ENCODE peak calls at places on chromosomes 16 and 17, in five cellular contexts. One of them, this sample, is unnamed.

GRCh38 chr16:21037736-21038135 is 112.9 kb downstream of the DNAH3 start:
- DNase-seq in GM12878: no peak
- DNase-seq in H9: no peak
- DNase-seq in OCI-LY7: no peak
- DNase-seq in upper lobe of right lung: no peak
- DNase-seq in this sample: no peak

GRCh38 chr17:83180996-83181481 is 101.6 kb downstream of the METRNL start:
- DNase-seq in GM12878: no peak
- DNase-seq in H9: peak
- DNase-seq in OCI-LY7: peak
- DNase-seq in upper lobe of right lung: no peak
- DNase-seq in this sample: no peak

GRCh38 chr16:65122974-65123845 is 1.3 kb upstream of the CDH11 start:
- DNase-seq in GM12878: no peak
- DNase-seq in H9: peak
- DNase-seq in OCI-LY7: no peak
- DNase-seq in upper lobe of right lung: peak
- DNase-seq in this sample: no peak

GRCh38 chr17:56867948-56868376 is 34.0 kb downstream of the DGKE start:
- DNase-seq in GM12878: no peak
- DNase-seq in H9: no peak
- DNase-seq in OCI-LY7: no peak
- DNase-seq in upper lobe of right lung: no peak
- DNase-seq in this sample: no peak

GRCh38 chr17:78351449-78352006 is 8.3 kb downstream of the SOCS3 start:
- DNase-seq in GM12878: no peak
- DNase-seq in H9: peak
- DNase-seq in OCI-LY7: no peak
- DNase-seq in upper lobe of right lung: peak
- DNase-seq in this sample: no peak

GRCh38 chr16:72788269-72788809 is 259.6 kb downstream of the ZFHX3 start:
- DNase-seq in GM12878: no peak
- DNase-seq in H9: no peak
- DNase-seq in OCI-LY7: no peak
- DNase-seq in upper lobe of right lung: peak
- DNase-seq in this sample: no peak

GRCh38 chr16:17998550-17998949 is 338.0 kb downstream of the NPIPA8 start:
- DNase-seq in GM12878: no peak
- DNase-seq in H9: no peak
- DNase-seq in OCI-LY7: no peak
- DNase-seq in upper lobe of right lung: no peak
- DNase-seq in this sample: no peak

GRCh38 chr17:76142044-76143041 is 1.3 kb upstream of the FOXJ1 start:
- DNase-seq in GM12878: no peak
- DNase-seq in H9: peak
- DNase-seq in OCI-LY7: no peak
- DNase-seq in upper lobe of right lung: peak
- DNase-seq in this sample: no peak

GRCh38 chr17:21042434-21043295 is at the start of gene USP22:
- DNase-seq in GM12878: no peak
- DNase-seq in H9: peak
- DNase-seq in OCI-LY7: peak
- DNase-seq in upper lobe of right lung: no peak
- DNase-seq in this sample: no peak

GRCh38 chr16:2037115-2037514 is 10.4 kb downstream of the NHERF2 start:
- DNase-seq in GM12878: no peak
- DNase-seq in H9: no peak
- DNase-seq in OCI-LY7: no peak
- DNase-seq in upper lobe of right lung: no peak
- DNase-seq in this sample: no peak

GRCh38 chr17:80219013-80219776 is 938 bp downstream of the SGSH start:
- DNase-seq in GM12878: peak
- DNase-seq in H9: peak
- DNase-seq in OCI-LY7: peak
- DNase-seq in upper lobe of right lung: peak
- DNase-seq in this sample: peak

GRCh38 chr16:66427871-66428681 is 981 bp downstream of the BEAN1 start:
- DNase-seq in GM12878: no peak
- DNase-seq in H9: no peak
- DNase-seq in OCI-LY7: no peak
- DNase-seq in upper lobe of right lung: no peak
- DNase-seq in this sample: no peak

GRCh38 chr17:57662644-57663308 is 82.3 kb downstream of the CCDC182 start:
- DNase-seq in GM12878: no peak
- DNase-seq in H9: peak
- DNase-seq in OCI-LY7: no peak
- DNase-seq in upper lobe of right lung: peak
- DNase-seq in this sample: peak

GRCh38 chr16:9092963-9093477 is 1.6 kb downstream of the HAPSTR1 start:
- DNase-seq in GM12878: no peak
- DNase-seq in H9: no peak
- DNase-seq in OCI-LY7: peak
- DNase-seq in upper lobe of right lung: peak
- DNase-seq in this sample: peak

GRCh38 chr17:17506181-17506741 is 10.1 kb upstream of the RASD1 start:
- DNase-seq in GM12878: no peak
- DNase-seq in H9: no peak
- DNase-seq in OCI-LY7: no peak
- DNase-seq in upper lobe of right lung: peak
- DNase-seq in this sample: no peak

GRCh38 chr16:842061-842476 is 41.5 kb upstream of the GNG13 start:
- DNase-seq in GM12878: no peak
- DNase-seq in H9: no peak
- DNase-seq in OCI-LY7: no peak
- DNase-seq in upper lobe of right lung: no peak
- DNase-seq in this sample: no peak

GRCh38 chr16:23597003-23597756 is 1.1 kb upstream of the NDUFAB1 start:
- DNase-seq in GM12878: no peak
- DNase-seq in H9: peak
- DNase-seq in OCI-LY7: peak
- DNase-seq in upper lobe of right lung: no peak
- DNase-seq in this sample: no peak

GRCh38 chr16:12318661-12319463 is 342.3 kb downstream of the SNX29 start:
- DNase-seq in GM12878: no peak
- DNase-seq in H9: no peak
- DNase-seq in OCI-LY7: no peak
- DNase-seq in upper lobe of right lung: no peak
- DNase-seq in this sample: no peak

GRCh38 chr17:83061586-83061985 is 17.8 kb upstream of the METRNL start:
- DNase-seq in GM12878: no peak
- DNase-seq in H9: no peak
- DNase-seq in OCI-LY7: no peak
- DNase-seq in upper lobe of right lung: no peak
- DNase-seq in this sample: no peak

GRCh38 chr16:27369806-27370205 is 32.2 kb upstream of the IL21R start:
- DNase-seq in GM12878: no peak
- DNase-seq in H9: no peak
- DNase-seq in OCI-LY7: no peak
- DNase-seq in upper lobe of right lung: peak
- DNase-seq in this sample: no peak

GRCh38 chr17:1082579-1082978 is 85.7 kb downstream of the TIMM22 start:
- DNase-seq in GM12878: no peak
- DNase-seq in H9: no peak
- DNase-seq in OCI-LY7: no peak
- DNase-seq in upper lobe of right lung: no peak
- DNase-seq in this sample: no peak

GRCh38 chr16:31464348-31464769 is 5.1 kb downstream of the ARMC5 start:
- DNase-seq in GM12878: no peak
- DNase-seq in H9: no peak
- DNase-seq in OCI-LY7: no peak
- DNase-seq in upper lobe of right lung: peak
- DNase-seq in this sample: no peak

GRCh38 chr17:30174556-30174955 is 57.9 kb downstream of the NSRP1 start:
- DNase-seq in GM12878: no peak
- DNase-seq in H9: no peak
- DNase-seq in OCI-LY7: no peak
- DNase-seq in upper lobe of right lung: no peak
- DNase-seq in this sample: no peak

GRCh38 chr17:17141860-17142552 is 64.1 kb downstream of the PLD6 start:
- DNase-seq in GM12878: no peak
- DNase-seq in H9: peak
- DNase-seq in OCI-LY7: peak
- DNase-seq in upper lobe of right lung: no peak
- DNase-seq in this sample: peak

GRCh38 chr16:28264656-28265055 is 27.7 kb upstream of the SBK1 start:
- DNase-seq in GM12878: no peak
- DNase-seq in H9: peak
- DNase-seq in OCI-LY7: no peak
- DNase-seq in upper lobe of right lung: no peak
- DNase-seq in this sample: no peak

GRCh38 chr17:74691151-74691550 is 21.6 kb downstream of the CD300LF start:
- DNase-seq in GM12878: no peak
- DNase-seq in H9: no peak
- DNase-seq in OCI-LY7: no peak
- DNase-seq in upper lobe of right lung: no peak
- DNase-seq in this sample: no peak

GRCh38 chr17:48471807-48472484 is 41.9 kb upstream of the SKAP1 start:
- DNase-seq in GM12878: no peak
- DNase-seq in H9: peak
- DNase-seq in OCI-LY7: no peak
- DNase-seq in upper lobe of right lung: no peak
- DNase-seq in this sample: no peak

GRCh38 chr16:66377327-66377723 is 10.8 kb downstream of the CDH5 start:
- DNase-seq in GM12878: no peak
- DNase-seq in H9: no peak
- DNase-seq in OCI-LY7: no peak
- DNase-seq in upper lobe of right lung: no peak
- DNase-seq in this sample: no peak

GRCh38 chr17:76955191-76955590 is 87.0 kb downstream of the MGAT5B start:
- DNase-seq in GM12878: no peak
- DNase-seq in H9: peak
- DNase-seq in OCI-LY7: no peak
- DNase-seq in upper lobe of right lung: no peak
- DNase-seq in this sample: no peak

GRCh38 chr16:1073262-1073558 is 663 bp downstream of the SSTR5 start:
- DNase-seq in GM12878: no peak
- DNase-seq in H9: no peak
- DNase-seq in OCI-LY7: no peak
- DNase-seq in upper lobe of right lung: no peak
- DNase-seq in this sample: no peak

GRCh38 chr17:46730679-46731078 is 87.8 kb downstream of the WNT3 start:
- DNase-seq in GM12878: no peak
- DNase-seq in H9: no peak
- DNase-seq in OCI-LY7: no peak
- DNase-seq in upper lobe of right lung: no peak
- DNase-seq in this sample: no peak

DNA sequence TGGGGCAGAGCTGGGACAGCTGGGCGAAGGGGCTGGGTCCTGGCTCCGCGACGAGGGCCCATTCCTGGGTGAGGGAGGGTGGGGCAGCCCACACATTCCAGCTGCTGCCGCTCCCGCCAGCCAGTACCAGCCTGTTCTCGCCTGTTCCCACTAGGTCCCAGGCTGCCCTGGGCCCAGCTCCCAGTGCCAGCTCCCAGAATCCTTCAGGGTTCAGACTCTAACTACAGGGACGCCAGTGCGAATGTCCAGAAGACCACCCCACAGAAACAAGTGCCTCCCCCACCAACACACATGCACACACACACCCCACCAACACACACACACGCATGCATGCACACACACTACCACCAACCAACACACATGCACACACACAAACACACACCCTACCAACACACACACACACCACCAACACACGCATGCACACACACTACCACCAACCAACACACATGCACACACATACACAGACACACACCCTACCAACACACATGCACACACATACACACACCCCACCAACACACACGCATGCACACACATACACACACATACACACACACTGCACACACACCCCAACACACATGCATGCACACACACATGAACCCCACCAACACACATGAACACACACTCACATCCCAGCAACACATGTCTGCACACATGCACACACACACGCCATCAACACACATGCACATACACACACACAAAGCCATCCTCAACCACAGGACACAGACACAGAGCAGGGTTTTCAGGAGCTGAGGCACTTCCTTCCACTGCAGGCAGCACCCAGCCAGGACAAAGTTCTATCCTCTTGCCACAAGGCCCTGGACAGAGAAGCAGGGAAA is 27.5 kb upstream of the KRT17 start:
- DNase-seq in GM12878: no peak
- DNase-seq in H9: no peak
- DNase-seq in OCI-LY7: no peak
- DNase-seq in upper lobe of right lung: peak
- DNase-seq in this sample: no peak
- H3K27ac ChIP-seq in GM12878: no peak
- H3K27ac ChIP-seq in H9: no peak
- H3K27ac ChIP-seq in OCI-LY7: no peak
- H3K27ac ChIP-seq in upper lobe of right lung: peak
- H3K27ac ChIP-seq in this sample: no peak

GRCh38 chr17:27602721-27603445 is 28.1 kb upstream of the LGALS9 start:
- DNase-seq in GM12878: no peak
- DNase-seq in H9: peak
- DNase-seq in OCI-LY7: peak
- DNase-seq in upper lobe of right lung: peak
- DNase-seq in this sample: peak
- H3K27ac ChIP-seq in GM12878: no peak
- H3K27ac ChIP-seq in H9: no peak
- H3K27ac ChIP-seq in OCI-LY7: no peak
- H3K27ac ChIP-seq in upper lobe of right lung: no peak
- H3K27ac ChIP-seq in this sample: no peak

DNA sequence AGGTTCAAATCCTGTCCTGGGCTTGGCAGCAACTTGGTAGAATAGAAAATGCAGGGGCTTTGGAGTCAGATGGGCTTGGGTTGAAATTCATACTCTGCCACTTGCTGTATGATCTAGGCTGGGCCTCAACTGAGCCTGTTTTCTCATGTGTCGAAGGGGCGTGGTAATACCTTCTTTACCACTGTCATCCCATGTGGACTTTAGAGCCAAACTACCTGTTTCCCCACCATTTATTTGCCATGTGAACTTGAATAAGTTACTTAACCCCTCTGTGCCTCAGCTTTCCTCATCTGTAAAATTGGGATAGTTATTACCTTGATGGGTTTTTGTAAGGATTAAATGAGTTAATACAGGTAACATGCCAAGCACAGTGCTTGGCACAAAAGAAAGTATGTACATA is 106.0 kb downstream of the COPRS start:
- DNase-seq in GM12878: no peak
- DNase-seq in H9: no peak
- DNase-seq in OCI-LY7: no peak
- DNase-seq in upper lobe of right lung: no peak
- DNase-seq in this sample: no peak
- H3K27ac ChIP-seq in GM12878: no peak
- H3K27ac ChIP-seq in H9: no peak
- H3K27ac ChIP-seq in OCI-LY7: no peak
- H3K27ac ChIP-seq in upper lobe of right lung: no peak
- H3K27ac ChIP-seq in this sample: no peak

DNA sequence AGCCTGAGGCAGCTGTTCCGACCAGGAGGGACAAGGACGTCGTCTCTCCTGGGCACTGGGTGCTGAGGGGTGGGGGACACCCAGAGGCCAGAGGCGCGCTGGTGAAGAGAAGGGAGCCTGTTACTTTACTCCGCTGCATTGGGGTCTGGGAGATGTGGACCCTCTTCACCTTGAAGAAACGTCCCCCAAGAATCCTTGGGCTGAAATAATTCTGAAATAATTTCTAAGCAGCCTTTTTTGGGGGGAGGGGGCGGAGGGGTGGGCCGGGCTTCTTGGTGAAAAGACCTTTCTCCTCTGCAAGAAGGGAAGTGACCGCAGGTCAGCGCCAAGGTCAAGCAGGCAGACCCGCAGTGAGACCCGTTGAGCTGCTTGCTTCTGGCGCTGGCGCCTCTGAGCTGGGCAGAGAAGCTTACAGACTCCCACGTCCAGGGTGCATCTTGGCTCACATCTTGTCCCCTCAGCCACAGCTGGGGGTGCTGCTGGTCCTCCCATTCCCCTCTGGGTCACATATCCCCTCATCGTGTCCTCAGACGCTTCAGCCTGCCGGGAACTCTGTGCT is 1.1 kb downstream of the SYT17 start:
- DNase-seq in GM12878: no peak
- DNase-seq in H9: no peak
- DNase-seq in OCI-LY7: no peak
- DNase-seq in upper lobe of right lung: no peak
- DNase-seq in this sample: no peak
- H3K27ac ChIP-seq in GM12878: no peak
- H3K27ac ChIP-seq in H9: no peak
- H3K27ac ChIP-seq in OCI-LY7: no peak
- H3K27ac ChIP-seq in upper lobe of right lung: peak
- H3K27ac ChIP-seq in this sample: no peak